ENCODE peak calls at places on chromosomes 3 and 15, in five cellular contexts. One of them, this sample, is unnamed.

GRCh38 chr3:194844046-194844445 is 158.4 kb downstream of the FAM43A start:
- DNase-seq in activated CD4-positive, alpha-beta T cell treated with anti-CD3 and anti-CD28 coated beads, Interleukin-2, amount 10 ng/mL, durations not matched to agents 24 days and 14 days: no peak
- DNase-seq in astrocyte of the spinal cord: no peak
- DNase-seq in breast epithelium: no peak
- DNase-seq in SJCRH30: no peak
- DNase-seq in this sample: no peak

GRCh38 chr3:120497318-120497717 is 46.5 kb upstream of the FSTL1 start:
- DNase-seq in activated CD4-positive, alpha-beta T cell treated with anti-CD3 and anti-CD28 coated beads, Interleukin-2, amount 10 ng/mL, durations not matched to agents 24 days and 14 days: no peak
- DNase-seq in astrocyte of the spinal cord: peak
- DNase-seq in breast epithelium: no peak
- DNase-seq in SJCRH30: no peak
- DNase-seq in this sample: no peak

GRCh38 chr3:23712656-23713559 is 92.8 kb upstream of the UBE2E1 start:
- DNase-seq in activated CD4-positive, alpha-beta T cell treated with anti-CD3 and anti-CD28 coated beads, Interleukin-2, amount 10 ng/mL, durations not matched to agents 24 days and 14 days: no peak
- DNase-seq in astrocyte of the spinal cord: peak
- DNase-seq in breast epithelium: no peak
- DNase-seq in SJCRH30: no peak
- DNase-seq in this sample: no peak

GRCh38 chr15:72758195-72758594 is 25.4 kb downstream of the ADPGK start:
- DNase-seq in activated CD4-positive, alpha-beta T cell treated with anti-CD3 and anti-CD28 coated beads, Interleukin-2, amount 10 ng/mL, durations not matched to agents 24 days and 14 days: no peak
- DNase-seq in astrocyte of the spinal cord: peak
- DNase-seq in breast epithelium: no peak
- DNase-seq in SJCRH30: peak
- DNase-seq in this sample: no peak

GRCh38 chr15:42736793-42737528 is at the start of gene CDAN1:
- DNase-seq in activated CD4-positive, alpha-beta T cell treated with anti-CD3 and anti-CD28 coated beads, Interleukin-2, amount 10 ng/mL, durations not matched to agents 24 days and 14 days: peak
- DNase-seq in astrocyte of the spinal cord: peak
- DNase-seq in breast epithelium: peak
- DNase-seq in SJCRH30: peak
- DNase-seq in this sample: peak

GRCh38 chr15:79540551-79540950 is 108.4 kb downstream of the MINAR1 start:
- DNase-seq in activated CD4-positive, alpha-beta T cell treated with anti-CD3 and anti-CD28 coated beads, Interleukin-2, amount 10 ng/mL, durations not matched to agents 24 days and 14 days: no peak
- DNase-seq in astrocyte of the spinal cord: no peak
- DNase-seq in breast epithelium: no peak
- DNase-seq in SJCRH30: no peak
- DNase-seq in this sample: no peak

GRCh38 chr3:67706934-67707333 is 52.5 kb upstream of the SUCLG2 start:
- DNase-seq in activated CD4-positive, alpha-beta T cell treated with anti-CD3 and anti-CD28 coated beads, Interleukin-2, amount 10 ng/mL, durations not matched to agents 24 days and 14 days: no peak
- DNase-seq in astrocyte of the spinal cord: peak
- DNase-seq in breast epithelium: no peak
- DNase-seq in SJCRH30: no peak
- DNase-seq in this sample: no peak

GRCh38 chr15:81322708-81323253 is 1.2 kb downstream of the STARD5 start:
- DNase-seq in activated CD4-positive, alpha-beta T cell treated with anti-CD3 and anti-CD28 coated beads, Interleukin-2, amount 10 ng/mL, durations not matched to agents 24 days and 14 days: peak
- DNase-seq in astrocyte of the spinal cord: no peak
- DNase-seq in breast epithelium: no peak
- DNase-seq in SJCRH30: no peak
- DNase-seq in this sample: no peak

GRCh38 chr3:185754920-185755319 is 69.9 kb downstream of the IGF2BP2 start:
- DNase-seq in activated CD4-positive, alpha-beta T cell treated with anti-CD3 and anti-CD28 coated beads, Interleukin-2, amount 10 ng/mL, durations not matched to agents 24 days and 14 days: no peak
- DNase-seq in astrocyte of the spinal cord: no peak
- DNase-seq in breast epithelium: no peak
- DNase-seq in SJCRH30: no peak
- DNase-seq in this sample: no peak

GRCh38 chr3:118067439-118067838 is 967.2 kb downstream of the IGSF11 start:
- DNase-seq in activated CD4-positive, alpha-beta T cell treated with anti-CD3 and anti-CD28 coated beads, Interleukin-2, amount 10 ng/mL, durations not matched to agents 24 days and 14 days: no peak
- DNase-seq in astrocyte of the spinal cord: no peak
- DNase-seq in breast epithelium: no peak
- DNase-seq in SJCRH30: no peak
- DNase-seq in this sample: no peak

GRCh38 chr15:90106522-90107117 is 4.4 kb upstream of the IDH2 start:
- DNase-seq in activated CD4-positive, alpha-beta T cell treated with anti-CD3 and anti-CD28 coated beads, Interleukin-2, amount 10 ng/mL, durations not matched to agents 24 days and 14 days: no peak
- DNase-seq in astrocyte of the spinal cord: peak
- DNase-seq in breast epithelium: peak
- DNase-seq in SJCRH30: peak
- DNase-seq in this sample: no peak

GRCh38 chr3:188320757-188321156 is 166.8 kb downstream of the LPP start:
- DNase-seq in activated CD4-positive, alpha-beta T cell treated with anti-CD3 and anti-CD28 coated beads, Interleukin-2, amount 10 ng/mL, durations not matched to agents 24 days and 14 days: no peak
- DNase-seq in astrocyte of the spinal cord: peak
- DNase-seq in breast epithelium: no peak
- DNase-seq in SJCRH30: no peak
- DNase-seq in this sample: no peak

GRCh38 chr3:5729852-5730251 is 542.3 kb downstream of the EDEM1 start:
- DNase-seq in activated CD4-positive, alpha-beta T cell treated with anti-CD3 and anti-CD28 coated beads, Interleukin-2, amount 10 ng/mL, durations not matched to agents 24 days and 14 days: no peak
- DNase-seq in astrocyte of the spinal cord: no peak
- DNase-seq in breast epithelium: no peak
- DNase-seq in SJCRH30: no peak
- DNase-seq in this sample: no peak

GRCh38 chr15:85615930-85616329 is 178.8 kb downstream of the KLHL25 start:
- DNase-seq in activated CD4-positive, alpha-beta T cell treated with anti-CD3 and anti-CD28 coated beads, Interleukin-2, amount 10 ng/mL, durations not matched to agents 24 days and 14 days: peak
- DNase-seq in astrocyte of the spinal cord: peak
- DNase-seq in breast epithelium: no peak
- DNase-seq in SJCRH30: peak
- DNase-seq in this sample: no peak

GRCh38 chr3:14148041-14148985 is 23.5 kb downstream of the TMEM43 start:
- DNase-seq in activated CD4-positive, alpha-beta T cell treated with anti-CD3 and anti-CD28 coated beads, Interleukin-2, amount 10 ng/mL, durations not matched to agents 24 days and 14 days: no peak
- DNase-seq in astrocyte of the spinal cord: no peak
- DNase-seq in breast epithelium: no peak
- DNase-seq in SJCRH30: no peak
- DNase-seq in this sample: no peak

GRCh38 chr3:37945803-37946530 is 44.6 kb upstream of the VILL start:
- DNase-seq in activated CD4-positive, alpha-beta T cell treated with anti-CD3 and anti-CD28 coated beads, Interleukin-2, amount 10 ng/mL, durations not matched to agents 24 days and 14 days: no peak
- DNase-seq in astrocyte of the spinal cord: no peak
- DNase-seq in breast epithelium: no peak
- DNase-seq in SJCRH30: peak
- DNase-seq in this sample: no peak

GRCh38 chr3:146160964-146161724 is at the start of gene PLOD2:
- DNase-seq in activated CD4-positive, alpha-beta T cell treated with anti-CD3 and anti-CD28 coated beads, Interleukin-2, amount 10 ng/mL, durations not matched to agents 24 days and 14 days: peak
- DNase-seq in astrocyte of the spinal cord: peak
- DNase-seq in breast epithelium: peak
- DNase-seq in SJCRH30: peak
- DNase-seq in this sample: no peak

GRCh38 chr3:174639970-174640369 is 219.2 kb upstream of the NAALADL2 start:
- DNase-seq in activated CD4-positive, alpha-beta T cell treated with anti-CD3 and anti-CD28 coated beads, Interleukin-2, amount 10 ng/mL, durations not matched to agents 24 days and 14 days: no peak
- DNase-seq in astrocyte of the spinal cord: no peak
- DNase-seq in breast epithelium: no peak
- DNase-seq in SJCRH30: no peak
- DNase-seq in this sample: no peak